ENCODE peak calls at places on chromosomes 6 and 20, in ten cellular contexts. H is heart right ventricle, T is AG04449, Z is left lung, B is HFF-Myc, F is astrocyte, S is tibial nerve, A is transverse colon, C is brain microvascular endothelial cell, N is foreskin fibroblast. Q is an unnamed sample.

GRCh38 chr6:139640453-139640852 is 266.0 kb upstream of the CITED2 start:
- DNase-seq in H (no peak), T (no peak), Z (no peak), B (no peak), F (peak; percentile 55), S (no peak), A (no peak), C (peak; percentile 18), N (no peak), Q (no peak)

GRCh38 chr20:25984933-25985332 is 288.3 kb upstream of the ZNF337 start:
- DNase-seq in H (peak; percentile 71), T (no peak), Z (no peak), B (peak; percentile 16), F (no peak), S (no peak), A (peak; percentile 26), C (no peak), N (peak; percentile 51), Q (no peak)

GRCh38 chr20:11452326-11452725 is 465.4 kb upstream of the BTBD3 start:
- DNase-seq in H (no peak), T (no peak), Z (no peak), B (no peak), F (peak; percentile 68), S (no peak), A (no peak), C (peak; percentile 32), N (peak; percentile 69), Q (no peak)

GRCh38 chr6:87684895-87685654 is 17.0 kb downstream of the AKIRIN2 start:
- DNase-seq in H (no peak), T (no peak), Z (no peak), B (no peak), F (no peak), S (no peak), A (no peak), C (no peak), N (no peak), Q (no peak)

GRCh38 chr6:127120109-127120786 is 1.8 kb downstream of the RSPO3 start:
- DNase-seq in H (no peak), T (no peak), Z (peak; percentile 70), B (no peak), F (no peak), S (no peak), A (no peak), C (no peak), N (peak; percentile 15), Q (no peak)

GRCh38 chr6:143745160-143746133 is 67.7 kb downstream of the PHACTR2 start:
- DNase-seq in H (peak; percentile 52), T (no peak), Z (no peak), B (no peak), F (peak; percentile 86), S (peak; percentile 26), A (peak; percentile 62), C (peak; percentile 64), N (peak; percentile 39), Q (no peak)

GRCh38 chr20:5612476-5613291 is 137.5 kb upstream of the SHLD1 start:
- DNase-seq in H (no peak), T (no peak), Z (no peak), B (no peak), F (peak; percentile 79), S (no peak), A (no peak), C (no peak), N (peak; percentile 50), Q (peak; percentile 65)

GRCh38 chr6:51299649-51300380 is 481.1 kb downstream of the TFAP2B start:
- DNase-seq in H (no peak), T (no peak), Z (no peak), B (no peak), F (no peak), S (no peak), A (no peak), C (no peak), N (no peak), Q (no peak)

GRCh38 chr6:28657756-28658465 is 132.2 kb downstream of the GPX5 start:
- DNase-seq in H (peak; percentile 8), T (no peak), Z (no peak), B (peak; percentile 36), F (peak; percentile 33), S (peak; percentile 33), A (peak; percentile 28), C (peak; percentile 53), N (peak; percentile 83), Q (no peak)

GRCh38 chr6:100335999-100336398 is 128.7 kb downstream of the SIM1 start:
- DNase-seq in H (no peak), T (no peak), Z (no peak), B (no peak), F (no peak), S (no peak), A (no peak), C (no peak), N (peak; percentile 67), Q (no peak)

GRCh38 chr6:37060195-37060559 is 54.7 kb downstream of the FGD2 start:
- DNase-seq in H (no peak), T (no peak), Z (no peak), B (no peak), F (no peak), S (no peak), A (no peak), C (no peak), N (no peak), Q (no peak)

GRCh38 chr6:37061157-37061804 is 55.8 kb downstream of the FGD2 start:
- DNase-seq in H (peak; percentile 31), T (no peak), Z (no peak), B (no peak), F (no peak), S (no peak), A (no peak), C (no peak), N (no peak), Q (no peak)

GRCh38 chr6:37057678-37058077 is 52.2 kb downstream of the FGD2 start:
- DNase-seq in H (no peak), T (no peak), Z (no peak), B (no peak), F (no peak), S (no peak), A (no peak), C (no peak), N (no peak), Q (no peak)

GRCh38 chr6:37058084-37058586 is 52.7 kb downstream of the FGD2 start:
- DNase-seq in H (no peak), T (no peak), Z (peak; percentile 58), B (no peak), F (peak; percentile 19), S (no peak), A (no peak), C (no peak), N (peak; percentile 76), Q (no peak)

GRCh38 chr6:37059344-37060194 is 54.1 kb downstream of the FGD2 start:
- DNase-seq in H (peak; percentile 46), T (peak; percentile 80), Z (peak; percentile 77), B (peak; percentile 92), F (peak; percentile 95), S (peak; percentile 52), A (peak; percentile 75), C (peak; percentile 95), N (peak; percentile 97), Q (peak; percentile 80)
- H3K4me3 ChIP-seq in H (no peak overlapping the region), T (peak overlapping the region; percentile 36), Z (no peak overlapping the region), B (no peak overlapping the region), F (peak overlapping the region; percentile 43), S (no peak overlapping the region), A (no peak overlapping the region), C (peak overlapping the region; percentile 37), N (peak overlapping the region; percentile 6), Q (peak overlapping the region; percentile 8)

DNA sequence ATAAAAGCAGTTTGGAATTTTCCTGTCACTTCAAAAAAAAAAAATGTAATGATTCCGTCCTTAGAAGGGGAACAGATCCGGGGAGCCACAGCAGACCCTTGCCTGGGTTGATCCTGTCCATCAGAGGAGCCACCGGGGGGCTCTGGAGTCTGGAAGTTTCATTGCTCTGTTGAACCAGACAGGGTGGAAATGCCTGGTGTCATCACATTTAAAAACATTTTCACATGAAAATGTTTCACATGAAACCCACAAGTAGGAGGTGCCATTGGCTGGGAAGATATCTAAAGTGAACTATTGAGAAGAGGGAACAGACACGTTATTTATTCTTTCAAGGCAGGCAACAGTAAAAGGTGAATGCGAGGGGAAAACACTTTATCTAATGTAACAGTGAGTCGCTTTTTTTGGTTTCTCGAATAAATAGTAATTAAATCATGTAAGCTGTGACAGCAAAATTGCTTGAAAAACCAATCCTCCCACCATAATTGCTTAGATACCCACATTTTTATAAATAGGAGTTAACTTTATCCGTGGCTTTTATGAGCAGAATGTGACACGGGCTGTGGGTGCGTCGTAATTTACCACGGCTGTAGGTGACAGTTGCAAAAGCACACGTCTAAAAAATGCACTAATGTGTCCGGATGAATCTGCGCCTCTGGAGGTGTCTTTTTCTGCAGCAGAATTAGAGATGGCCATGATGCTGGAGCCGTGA is 323.4 kb downstream of the TAF4 start:
- DNase-seq in H (no peak), T (no peak), Z (no peak), B (no peak), F (no peak), S (no peak), A (no peak), C (no peak), N (no peak), Q (no peak)
- TF ChIP-seq CTCF in H (no peak), T (no peak), Z (no peak), B (no peak), F (no peak), S (no peak), A (no peak), C (peak; percentile 8), N (no peak), Q (no peak)

GRCh38 chr20:61251529-61252393 is at the start of gene CDH4:
- DNase-seq in H (no peak), T (no peak), Z (no peak), B (no peak), F (no peak), S (no peak), A (no peak), C (no peak), N (peak; percentile 55), Q (no peak)

GRCh38 chr20:61254881-61255589 is 3.0 kb downstream of the CDH4 start:
- DNase-seq in H (no peak), T (no peak), Z (no peak), B (no peak), F (peak; percentile 72), S (no peak), A (no peak), C (no peak), N (peak; percentile 35), Q (no peak)

GRCh38 chr20:61253264-61253639 is 1.2 kb downstream of the CDH4 start:
- DNase-seq in H (no peak), T (no peak), Z (no peak), B (no peak), F (no peak), S (no peak), A (no peak), C (no peak), N (peak; percentile 78), Q (no peak)

GRCh38 chr20:61252601-61253263 is 671 bp downstream of the CDH4 start:
- DNase-seq in H (no peak), T (no peak), Z (no peak), B (no peak), F (no peak), S (no peak), A (no peak), C (no peak), N (peak; percentile 76), Q (no peak)

GRCh38 chr20:61253640-61254511 is 1.8 kb downstream of the CDH4 start:
- DNase-seq in H (no peak), T (no peak), Z (no peak), B (no peak), F (peak; percentile 51), S (no peak), A (no peak), C (no peak), N (peak; percentile 53), Q (no peak)
- H3K4me3 ChIP-seq in H (peak overlapping the region; percentile 43), T (peak overlapping the region; percentile 53), Z (peak overlapping the region; percentile 5), B (peak overlapping the region; percentile 43), F (peak overlapping the region; percentile 65), S (peak overlapping the region; percentile 37), A (peak overlapping the region; percentile 44), C (peak overlapping the region; percentile 56), N (peak overlapping the region; percentile 44), Q (peak overlapping the region; percentile 54)

GRCh38 chr6:136201735-136202134 is 48.4 kb downstream of the MTFR2 start:
- DNase-seq in H (no peak), T (no peak), Z (no peak), B (no peak), F (no peak), S (no peak), A (no peak), C (no peak), N (peak; percentile 37), Q (no peak)
- TF ChIP-seq CTCF in H (no peak), T (no peak), Z (no peak), B (no peak), F (no peak), S (no peak), A (no peak), C (no peak), N (no peak), Q (no peak)